ENCODE peak calls at places on chromosome 15, in six cellular contexts. P is CD8-positive, alpha-beta T cell; W is mucosa of descending colon; N is neural progenitor cell; O is WERI-Rb-1; A is lung. J is an unnamed sample.

GRCh38 chr15:98123834-98124233 is 163.3 kb downstream of the ARRDC4 start:
- DNase-seq in P (no peak), W (no peak), N (no peak), O (no peak), A (no peak), J (no peak)

GRCh38 chr15:51322622-51323296 is 15.6 kb downstream of the CYP19A1 start:
- DNase-seq in P (no peak), W (no peak), N (no peak), O (no peak), A (peak; percentile 60), J (no peak)

GRCh38 chr15:92228830-92229229 is 164.9 kb upstream of the ST8SIA2 start:
- DNase-seq in P (no peak), W (peak; percentile 28), N (no peak), O (no peak), A (no peak), J (no peak)

GRCh38 chr15:98525625-98526024 is 122.7 kb upstream of the IGF1R start:
- DNase-seq in P (no peak), W (no peak), N (no peak), O (no peak), A (no peak), J (no peak)

GRCh38 chr15:81859737-81860516 is 185.9 kb downstream of the MEX3B start:
- DNase-seq in P (no peak), W (no peak), N (no peak), O (no peak), A (no peak), J (no peak)

GRCh38 chr15:84904409-84904808 is 19.9 kb downstream of the SLC28A1 start:
- DNase-seq in P (no peak), W (no peak), N (no peak), O (no peak), A (no peak), J (no peak)

GRCh38 chr15:84666373-84666772 is 8.4 kb upstream of the NMB start:
- DNase-seq in P (no peak), W (no peak), N (no peak), O (no peak), A (no peak), J (no peak)

GRCh38 chr15:45129651-45130129 is at the start of the genes DUOX1 and DUOXA1:
- DNase-seq in P (no peak), W (peak; percentile 59), N (peak; percentile 67), O (no peak), A (peak; percentile 80), J (peak; percentile 52)

GRCh38 chr15:85926834-85927233 is 132.1 kb upstream of the KLHL25 start:
- DNase-seq in P (no peak), W (no peak), N (no peak), O (no peak), A (no peak), J (no peak)

GRCh38 chr15:40470423-40471104 is at the start of gene CHST14:
- DNase-seq in P (peak; percentile 19), W (peak; percentile 64), N (peak; percentile 82), O (peak; percentile 78), A (peak; percentile 44), J (peak; percentile 48)

GRCh38 chr15:100783296-100783695 is 96.3 kb upstream of the ALDH1A3 start:
- DNase-seq in P (no peak), W (no peak), N (peak; percentile 1), O (no peak), A (no peak), J (no peak)

GRCh38 chr15:85745525-85745924 is 49.2 kb downstream of the KLHL25 start:
- DNase-seq in P (no peak), W (no peak), N (no peak), O (no peak), A (peak; percentile 26), J (no peak)

GRCh38 chr15:80775340-80775739 is 3.8 kb upstream of the CEMIP start:
- DNase-seq in P (no peak), W (no peak), N (no peak), O (no peak), A (no peak), J (no peak)

GRCh38 chr15:73767794-73768501 is 14.8 kb upstream of the INSYN1 start:
- DNase-seq in P (no peak), W (no peak), N (peak; percentile 73), O (no peak), A (no peak), J (no peak)

GRCh38 chr15:26178821-26179220 is 315.7 kb upstream of the ATP10A start:
- DNase-seq in P (no peak), W (no peak), N (no peak), O (no peak), A (no peak), J (no peak)

GRCh38 chr15:26176831-26177230 is 313.7 kb upstream of the ATP10A start:
- DNase-seq in P (no peak), W (no peak), N (no peak), O (no peak), A (no peak), J (no peak)

GRCh38 chr15:26177816-26178215 is 314.7 kb upstream of the ATP10A start:
- DNase-seq in P (no peak), W (no peak), N (no peak), O (no peak), A (no peak), J (no peak)

DNA sequence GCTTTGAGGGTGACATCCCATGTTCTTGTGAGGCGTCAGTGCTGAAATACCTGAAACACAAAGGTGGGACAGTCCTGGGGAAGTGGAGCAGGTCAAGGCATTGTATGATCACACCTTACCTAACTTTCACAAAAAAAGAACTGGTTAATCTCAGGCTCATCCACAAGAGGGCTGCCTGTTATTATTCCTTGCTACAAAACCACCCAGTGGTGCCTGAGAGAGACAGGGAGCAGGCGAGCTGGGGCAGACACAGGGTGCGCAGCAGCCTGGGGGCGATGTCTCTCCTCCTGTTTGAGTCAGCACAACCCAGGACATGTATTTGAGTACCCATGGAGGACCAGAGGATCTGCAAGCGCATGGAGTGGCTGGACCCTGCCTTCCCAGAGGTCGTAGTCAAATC is 316.8 kb upstream of the ATP10A start:
- DNase-seq in P (no peak), W (no peak), N (peak; percentile 80), O (peak; percentile 71), A (no peak), J (no peak)
- TF ChIP-seq CTCF in P (no peak), W (no peak), N (peak; percentile 65), O (peak; percentile 58), A (no peak), J (no peak)

GRCh38 chr15:74775132-74775562 is 6.7 kb upstream of the CSK start:
- DNase-seq in P (no peak), W (peak; percentile 38), N (no peak), O (no peak), A (no peak), J (no peak)

GRCh38 chr15:74777769-74778598 is 3.9 kb upstream of the CSK start:
- DNase-seq in P (no peak), W (no peak), N (no peak), O (no peak), A (no peak), J (no peak)

GRCh38 chr15:74778599-74778970 is 3.3 kb upstream of the CSK start:
- DNase-seq in P (no peak), W (no peak), N (no peak), O (no peak), A (no peak), J (no peak)

GRCh38 chr15:74775894-74776293 is 6.0 kb upstream of the CSK start:
- DNase-seq in P (no peak), W (no peak), N (no peak), O (no peak), A (no peak), J (no peak)

DNA sequence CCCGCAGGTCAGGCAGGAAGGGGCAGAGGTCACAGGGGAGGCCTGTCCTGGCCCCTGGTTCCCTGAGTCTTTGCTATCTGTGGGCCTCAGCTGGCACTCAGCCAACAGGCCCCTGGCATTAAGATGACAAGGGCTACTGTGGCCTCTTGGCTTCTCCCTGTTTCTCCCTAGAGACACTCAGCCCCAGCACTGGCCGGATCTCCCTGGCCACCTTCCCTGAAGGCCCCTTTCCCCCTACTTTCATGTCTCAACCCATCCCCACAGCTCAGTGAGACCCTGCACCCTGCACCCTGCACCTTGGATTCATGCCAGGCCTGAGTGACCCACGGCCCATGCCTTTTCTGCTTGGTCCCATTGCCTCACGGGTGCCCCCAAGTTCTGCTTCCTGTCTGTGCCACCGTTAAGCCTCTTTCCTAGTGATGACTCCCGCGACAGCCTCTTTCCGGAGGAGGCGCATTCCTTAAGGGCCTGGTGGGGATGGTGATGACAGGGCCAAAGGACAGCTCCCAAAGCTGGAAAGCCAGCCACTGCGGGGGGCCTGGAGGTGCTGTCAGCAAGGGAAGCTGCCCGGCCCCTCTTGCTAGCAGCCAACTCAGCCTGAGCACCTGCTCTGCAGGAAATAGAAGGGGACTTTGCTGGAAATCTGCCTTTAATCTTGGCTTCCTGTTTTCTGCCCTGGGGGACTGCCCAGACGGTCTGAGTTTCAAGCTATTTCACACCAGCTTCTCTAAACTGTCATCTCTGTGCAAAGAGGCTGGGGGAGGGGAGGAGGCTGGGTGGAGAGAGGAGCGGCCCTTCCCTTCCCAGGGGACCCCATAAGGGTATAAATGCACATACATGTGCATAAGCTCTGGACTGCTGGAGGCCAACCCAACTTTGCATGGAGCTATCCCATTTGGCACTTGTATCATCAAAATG is 4.8 kb upstream of the CSK start:
- DNase-seq in P (no peak), W (peak; percentile 54), N (peak; percentile 76), O (no peak), A (no peak), J (no peak)
- TF ChIP-seq CTCF in P (no peak), W (no peak), N (no peak), O (no peak), A (no peak), J (no peak)

GRCh38 chr15:72231066-72231846 is at the start of gene PKM:
- DNase-seq in P (peak; percentile 66), W (peak; percentile 100), N (peak; percentile 99), O (peak; percentile 100), A (peak; percentile 97), J (peak; percentile 100)
- TF ChIP-seq CTCF in P (no peak), W (no peak), N (no peak), O (no peak), A (no peak), J (no peak)

DNA sequence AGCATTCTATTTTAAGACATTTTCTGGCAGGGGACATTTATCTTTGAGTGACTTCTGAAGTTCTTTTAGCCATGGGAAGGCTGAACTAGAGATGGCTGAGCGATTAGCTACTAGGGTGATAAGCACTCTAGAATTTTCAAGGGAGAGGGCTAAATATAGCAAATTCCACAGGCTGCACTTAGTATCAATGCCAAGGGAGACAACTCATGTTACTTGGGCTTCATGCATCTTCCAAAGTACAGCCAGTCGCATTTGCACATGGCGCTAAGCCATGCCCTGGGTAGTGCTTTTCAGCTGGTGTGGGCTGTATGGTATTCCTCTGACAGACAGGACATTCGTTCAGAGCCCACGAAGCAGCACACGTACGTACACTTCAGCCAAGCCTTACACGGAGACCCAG is 69.6 kb downstream of the RYR3 start:
- DNase-seq in P (no peak), W (no peak), N (no peak), O (no peak), A (no peak), J (no peak)
- TF ChIP-seq CTCF in P (no peak), W (no peak), N (no peak), O (no peak), A (no peak), J (no peak)

DNA sequence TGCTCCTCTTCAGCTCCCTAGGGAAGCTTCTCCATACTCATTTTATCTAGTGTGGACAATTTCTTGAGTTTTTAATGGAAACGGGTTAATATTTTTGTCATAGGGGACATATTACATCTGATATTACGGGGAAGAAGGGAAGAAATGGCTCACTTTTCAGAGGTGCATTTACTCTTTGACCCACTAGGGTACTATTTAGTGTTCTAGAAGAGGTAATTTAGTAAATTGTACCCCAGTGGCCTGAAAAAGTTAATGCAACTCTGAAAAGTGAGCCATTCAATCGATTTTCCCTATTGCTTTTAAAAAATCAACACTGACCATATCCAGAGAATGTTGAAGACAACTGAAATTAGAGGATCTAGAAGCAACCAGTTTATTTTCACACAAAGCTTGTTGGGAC is 71.2 kb downstream of the MAP2K5 start:
- DNase-seq in P (no peak), W (no peak), N (no peak), O (no peak), A (no peak), J (no peak)
- TF ChIP-seq CTCF in P (no peak), W (no peak), N (peak; percentile 35), O (no peak), A (no peak), J (no peak)